ENCODE peak calls at places on chromosomes 11 and 22, in five cellular contexts. W is right lobe of liver, O is mammary epithelial cell, H is IMR-90, V is OCI-LY7. M is an unnamed sample.

GRCh38 chr22:44263547-44263946 is 49.2 kb downstream of the SHISAL1 start:
- DNase-seq in W (no peak), H (no peak), O (no peak), V (no peak), M (no peak)

GRCh38 chr11:3892156-3892555 is 36.7 kb downstream of the STIM1 start:
- DNase-seq in W (no peak), V (no peak), O (no peak), H (no peak), M (no peak)

GRCh38 chr22:43136255-43136654 is 6.9 kb downstream of the MCAT start:
- DNase-seq in W (no peak), O (no peak), V (peak; percentile 82), H (peak; percentile 30), M (peak; percentile 25)

GRCh38 chr11:76164861-76165751 is 41.2 kb downstream of the WNT11 start:
- DNase-seq in O (no peak), W (no peak), H (no peak), V (no peak), M (no peak)

GRCh38 chr11:121670792-121671275 is 218.1 kb upstream of the SORL1-AS1 start:
- DNase-seq in W (no peak), V (no peak), H (no peak), O (no peak), M (peak; percentile 38)

GRCh38 chr22:43427296-43428004 is 15.6 kb downstream of the MPPED1 start:
- DNase-seq in V (no peak), W (no peak), H (no peak), O (no peak), M (no peak)

GRCh38 chr11:78138694-78139421 is 568 bp downstream of the ALG8 start:
- DNase-seq in V (peak; percentile 53), W (peak; percentile 31), H (peak; percentile 31), O (peak; percentile 57), M (no peak)

GRCh38 chr11:48036011-48036410 is 55.7 kb downstream of the PTPRJ start:
- DNase-seq in W (no peak), H (peak; percentile 31), O (no peak), V (no peak), M (peak; percentile 33)

GRCh38 chr22:31603574-31603973 is 58.4 kb downstream of the PISD start:
- DNase-seq in W (no peak), O (no peak), V (no peak), H (no peak), M (no peak)

GRCh38 chr11:46675288-46675851 is 25.0 kb downstream of the ARHGAP1 start:
- DNase-seq in H (peak; percentile 72), V (no peak), W (peak; percentile 81), O (peak; percentile 64), M (peak; percentile 88)

GRCh38 chr11:69534166-69534530 is 52.7 kb downstream of the LINC01488 start:
- DNase-seq in O (no peak), W (no peak), H (no peak), V (no peak), M (no peak)

GRCh38 chr11:83778598-83778997 is 492.4 kb upstream of the CCDC90B start:
- DNase-seq in H (no peak), W (no peak), V (no peak), O (peak; percentile 0), M (no peak)

GRCh38 chr11:77173494-77173893 is 45.4 kb downstream of the MYO7A start:
- DNase-seq in W (no peak), O (no peak), V (no peak), H (no peak), M (no peak)

GRCh38 chr11:7635137-7635536 is 38.2 kb downstream of the CYB5R2 start:
- DNase-seq in H (no peak), V (no peak), W (no peak), O (no peak), M (no peak)

GRCh38 chr22:40665312-40665711 is 14.0 kb upstream of the MCHR1 start:
- DNase-seq in W (no peak), O (no peak), H (peak; percentile 85), V (no peak), M (peak; percentile 94)

GRCh38 chr22:33467718-33468117 is 409.5 kb upstream of the SYN3 start:
- DNase-seq in V (no peak), O (no peak), W (no peak), H (no peak), M (peak; percentile 42)

GRCh38 chr11:20618083-20618482 is 18.7 kb downstream of the SLC6A5 start:
- DNase-seq in O (no peak), V (no peak), W (peak; percentile 57), H (no peak), M (peak; percentile 8)

GRCh38 chr22:24599514-24599913 is 3.5 kb upstream of the GGT1 start:
- DNase-seq in W (no peak), H (no peak), O (no peak), V (no peak), M (no peak)

GRCh38 chr22:39003165-39003638 is 10.9 kb upstream of the APOBEC3C start:
- DNase-seq in V (peak; percentile 88), O (peak; percentile 87), H (peak; percentile 86), W (peak; percentile 70), M (peak; percentile 92)
- H3K4me3 ChIP-seq in V (peak overlapping the region; percentile 1), O (no peak overlapping the region), H (no peak overlapping the region), W (no peak overlapping the region), M (no peak overlapping the region)

DNA sequence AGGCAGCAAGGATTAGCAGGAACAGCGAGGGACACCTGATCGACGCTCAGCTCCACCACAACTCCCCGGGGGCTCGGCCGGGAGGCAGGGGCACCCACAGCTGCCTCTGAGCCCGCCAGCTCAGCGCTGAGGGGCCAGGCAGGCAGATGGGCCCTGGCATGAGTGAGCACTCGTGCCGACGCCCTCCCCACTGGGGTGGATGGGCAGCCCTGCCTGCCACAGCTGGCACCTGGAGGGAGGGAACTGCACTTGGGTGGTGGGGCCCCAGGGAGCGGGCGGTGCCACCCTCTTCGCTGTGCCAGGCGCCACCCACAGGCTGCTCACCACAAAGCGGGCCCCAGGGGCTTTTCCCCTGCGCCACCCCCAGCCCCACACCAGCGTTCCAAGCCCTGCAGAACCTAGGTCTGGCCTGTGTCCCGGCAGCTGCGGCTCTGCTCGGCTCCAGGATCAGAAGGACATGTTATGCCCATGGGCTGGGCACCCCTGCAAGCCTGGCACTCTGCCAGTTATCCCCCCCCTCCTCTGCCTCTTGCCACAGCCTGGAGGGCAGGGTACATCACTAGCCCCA is 28.8 kb downstream of the WNT7B start:
- DNase-seq in H (no peak), V (no peak), W (no peak), O (no peak), M (no peak)
- TF ChIP-seq CTCF in H (no peak), V (no peak), W (no peak), O (peak; percentile 28), M (no peak)

GRCh38 chr11:279966-280761 is 2.0 kb downstream of the NLRP6 start:
- DNase-seq in O (peak; percentile 38), V (no peak), H (peak; percentile 30), W (peak; percentile 93), M (no peak)
- H3K4me3 ChIP-seq in O (no peak overlapping the region), V (no peak overlapping the region), H (no peak overlapping the region), W (peak overlapping the region; percentile 52), M (no peak overlapping the region)

DNA sequence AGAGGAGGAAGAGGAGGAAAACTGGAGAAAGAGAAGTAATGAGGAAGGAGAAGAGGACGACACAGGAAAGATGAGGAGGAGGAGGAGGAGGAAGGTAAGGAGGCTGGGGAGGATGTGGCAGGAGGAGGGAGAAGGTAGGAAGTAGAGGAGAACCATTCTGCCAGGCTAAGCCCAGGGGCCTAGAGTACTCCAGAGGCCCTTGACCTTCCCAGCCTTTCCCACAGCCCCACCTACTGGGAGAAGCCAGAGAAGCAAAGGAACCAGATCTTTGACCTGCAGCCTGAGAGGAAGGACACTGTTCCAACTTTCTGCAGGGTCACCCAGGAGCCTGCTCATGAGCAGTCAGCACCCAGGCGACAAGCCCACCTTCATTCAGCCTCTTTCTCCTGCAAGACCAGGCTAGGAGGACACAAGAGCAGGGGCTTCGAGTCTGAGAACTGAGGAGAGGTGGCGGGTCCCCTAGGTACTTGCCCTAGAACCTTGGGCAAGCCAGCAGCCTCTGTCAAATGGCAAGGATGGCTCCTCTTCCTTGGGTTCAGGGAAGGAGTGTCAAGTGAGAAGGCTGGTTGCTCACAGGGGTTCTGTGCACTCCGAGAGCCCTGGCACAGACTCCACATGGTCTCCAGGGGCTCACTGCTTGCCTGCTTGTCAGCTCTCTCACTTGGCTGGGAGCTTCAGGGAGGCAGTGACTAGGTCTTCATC is 27.9 kb upstream of the OAF start:
- DNase-seq in W (peak; percentile 88), H (no peak), O (no peak), V (peak; percentile 4), M (peak; percentile 53)
- TF ChIP-seq CTCF in W (peak; percentile 43), H (peak; percentile 19), O (peak; percentile 69), V (no peak), M (peak; percentile 47)

GRCh38 chr22:37070334-37070733 is 18.8 kb downstream of the KCTD17 start:
- DNase-seq in V (no peak), W (no peak), H (no peak), O (no peak), M (no peak)

GRCh38 chr22:37069319-37069718 is 17.8 kb downstream of the KCTD17 start:
- DNase-seq in H (no peak), O (no peak), V (no peak), W (no peak), M (no peak)

GRCh38 chr22:37069719-37070118 is 18.2 kb downstream of the KCTD17 start:
- DNase-seq in H (no peak), V (no peak), W (no peak), O (no peak), M (no peak)

GRCh38 chr22:37070744-37071143 is 19.2 kb downstream of the KCTD17 start:
- DNase-seq in V (no peak), W (no peak), O (no peak), H (no peak), M (no peak)

GRCh38 chr22:37068859-37069258 is 17.3 kb downstream of the KCTD17 start:
- DNase-seq in H (no peak), V (no peak), W (no peak), O (no peak), M (no peak)
- H3K4me3 ChIP-seq in H (no peak overlapping the region), V (no peak overlapping the region), W (no peak overlapping the region), O (no peak overlapping the region), M (no peak overlapping the region)

M was measured in fibroblast of the aortic adventitia.